ENCODE peak calls at places on chromosomes 11 and 22, in seven cellular contexts. One of them, this sample, is unnamed.

GRCh38 chr22:50507421-50507990 is at the start of gene LMF2:
- DNase-seq in H1: peak
- DNase-seq in GM12878: no peak
- DNase-seq in K562: peak
- DNase-seq in IMR-90: no peak
- DNase-seq in HCT116: no peak
- DNase-seq in HepG2: peak
- DNase-seq in this sample: peak

GRCh38 chr11:122796128-122796717 is 42.1 kb upstream of the CRTAM start:
- DNase-seq in HepG2: peak
- DNase-seq in IMR-90: peak
- DNase-seq in H1: peak
- DNase-seq in GM12878: no peak
- DNase-seq in HCT116: no peak
- DNase-seq in K562: peak
- DNase-seq in this sample: peak

GRCh38 chr11:30914143-30914762 is 328.1 kb upstream of the MPPED2 start:
- DNase-seq in HCT116: peak
- DNase-seq in HepG2: peak
- DNase-seq in GM12878: no peak
- DNase-seq in K562: no peak
- DNase-seq in IMR-90: peak
- DNase-seq in H1: peak
- DNase-seq in this sample: peak

GRCh38 chr11:17498475-17498874 is 21.8 kb upstream of the ABCC8 start:
- DNase-seq in HCT116: no peak
- DNase-seq in IMR-90: no peak
- DNase-seq in GM12878: no peak
- DNase-seq in K562: peak
- DNase-seq in H1: peak
- DNase-seq in HepG2: no peak
- DNase-seq in this sample: no peak

GRCh38 chr11:834371-835316 is 1.9 kb downstream of the CD151 start:
- DNase-seq in HepG2: no peak
- DNase-seq in K562: no peak
- DNase-seq in H1: no peak
- DNase-seq in HCT116: peak
- DNase-seq in IMR-90: peak
- DNase-seq in GM12878: no peak
- DNase-seq in this sample: peak

GRCh38 chr11:57698843-57699365 is 13.1 kb downstream of the MED19 start:
- DNase-seq in HCT116: no peak
- DNase-seq in H1: no peak
- DNase-seq in HepG2: no peak
- DNase-seq in K562: no peak
- DNase-seq in IMR-90: no peak
- DNase-seq in GM12878: no peak
- DNase-seq in this sample: no peak

GRCh38 chr11:107824668-107825369 is 33.8 kb downstream of the SLC35F2 start:
- DNase-seq in H1: no peak
- DNase-seq in HepG2: no peak
- DNase-seq in K562: no peak
- DNase-seq in HCT116: no peak
- DNase-seq in IMR-90: peak
- DNase-seq in GM12878: no peak
- DNase-seq in this sample: no peak

GRCh38 chr11:44101098-44101497 is 5.6 kb downstream of the EXT2 start:
- DNase-seq in H1: no peak
- DNase-seq in IMR-90: no peak
- DNase-seq in K562: no peak
- DNase-seq in GM12878: no peak
- DNase-seq in HepG2: no peak
- DNase-seq in HCT116: no peak
- DNase-seq in this sample: no peak

GRCh38 chr22:36340621-36341020 is 47.1 kb downstream of the MYH9 start:
- DNase-seq in HepG2: peak
- DNase-seq in H1: no peak
- DNase-seq in GM12878: no peak
- DNase-seq in HCT116: no peak
- DNase-seq in IMR-90: no peak
- DNase-seq in K562: peak
- DNase-seq in this sample: no peak

GRCh38 chr22:26360169-26360885 is 68.7 kb upstream of the ASPHD2 start:
- DNase-seq in HCT116: peak
- DNase-seq in IMR-90: peak
- DNase-seq in HepG2: peak
- DNase-seq in GM12878: peak
- DNase-seq in H1: peak
- DNase-seq in K562: peak
- DNase-seq in this sample: peak

GRCh38 chr11:72777755-72778278 is 16.0 kb downstream of the STARD10 start:
- DNase-seq in H1: no peak
- DNase-seq in IMR-90: no peak
- DNase-seq in HepG2: peak
- DNase-seq in K562: no peak
- DNase-seq in HCT116: no peak
- DNase-seq in GM12878: no peak
- DNase-seq in this sample: no peak

GRCh38 chr11:10806206-10806605 is 2.5 kb downstream of the EIF4G2 start:
- DNase-seq in GM12878: no peak
- DNase-seq in K562: no peak
- DNase-seq in IMR-90: no peak
- DNase-seq in HepG2: no peak
- DNase-seq in HCT116: no peak
- DNase-seq in H1: no peak
- DNase-seq in this sample: no peak

GRCh38 chr11:71372693-71373657 is 75.2 kb downstream of the DHCR7 start:
- DNase-seq in IMR-90: peak
- DNase-seq in HepG2: peak
- DNase-seq in H1: no peak
- DNase-seq in K562: no peak
- DNase-seq in HCT116: peak
- DNase-seq in GM12878: peak
- DNase-seq in this sample: no peak

GRCh38 chr11:93464938-93465337 is 78.3 kb downstream of the SMCO4 start:
- DNase-seq in H1: no peak
- DNase-seq in HepG2: no peak
- DNase-seq in GM12878: no peak
- DNase-seq in IMR-90: no peak
- DNase-seq in K562: no peak
- DNase-seq in HCT116: no peak
- DNase-seq in this sample: no peak

GRCh38 chr11:71268706-71269321 is 16.4 kb upstream of the SHANK2 start:
- DNase-seq in K562: no peak
- DNase-seq in HCT116: no peak
- DNase-seq in HepG2: peak
- DNase-seq in IMR-90: no peak
- DNase-seq in GM12878: no peak
- DNase-seq in H1: peak
- DNase-seq in this sample: no peak

GRCh38 chr11:33652930-33653329 is 47.7 kb downstream of the C11orf91 start:
- DNase-seq in GM12878: no peak
- DNase-seq in IMR-90: no peak
- DNase-seq in K562: no peak
- DNase-seq in H1: no peak
- DNase-seq in HepG2: no peak
- DNase-seq in HCT116: no peak
- DNase-seq in this sample: no peak

GRCh38 chr11:101567086-101567485 is 16.7 kb downstream of the TRPC6 start:
- DNase-seq in HepG2: no peak
- DNase-seq in HCT116: no peak
- DNase-seq in H1: peak
- DNase-seq in K562: no peak
- DNase-seq in GM12878: no peak
- DNase-seq in IMR-90: no peak
- DNase-seq in this sample: no peak

GRCh38 chr11:128720522-128720985 is 26.7 kb downstream of the FLI1 start:
- DNase-seq in GM12878: no peak
- DNase-seq in HCT116: no peak
- DNase-seq in K562: no peak
- DNase-seq in IMR-90: no peak
- DNase-seq in HepG2: no peak
- DNase-seq in H1: peak
- DNase-seq in this sample: peak
- TF ChIP-seq POLR2A in GM12878: peak
- TF ChIP-seq POLR2A in HCT116: no peak
- TF ChIP-seq POLR2A in K562: no peak
- TF ChIP-seq POLR2A in IMR-90: no peak
- TF ChIP-seq POLR2A in HepG2: no peak
- TF ChIP-seq POLR2A in H1: no peak
- TF ChIP-seq POLR2A in this sample: no peak

DNA sequence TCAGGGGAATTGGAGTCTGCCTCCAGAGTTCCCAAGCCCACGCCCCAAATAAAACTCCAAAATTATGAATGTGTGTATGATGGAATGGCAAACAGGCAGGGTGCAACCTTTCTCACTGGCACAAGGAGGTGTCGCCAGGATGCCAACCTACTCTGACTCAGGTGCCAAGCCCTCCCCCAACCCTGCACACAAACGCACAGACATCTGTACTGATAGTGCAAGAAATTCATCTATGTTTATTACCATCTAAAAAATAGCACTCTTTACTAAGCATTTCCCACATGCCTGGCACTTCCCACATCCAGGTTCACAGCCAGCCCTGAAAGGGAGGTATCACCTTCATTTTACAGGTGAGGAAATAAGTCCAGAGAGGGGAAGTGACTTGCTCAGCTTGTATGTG is 1.2 kb downstream of the PLA2G3 start:
- DNase-seq in HepG2: no peak
- DNase-seq in GM12878: no peak
- DNase-seq in IMR-90: no peak
- DNase-seq in H1: no peak
- DNase-seq in K562: no peak
- DNase-seq in HCT116: no peak
- DNase-seq in this sample: no peak
- H3K9ac ChIP-seq in HepG2: no peak
- H3K9ac ChIP-seq in GM12878: no peak
- H3K9ac ChIP-seq in IMR-90: no peak
- H3K9ac ChIP-seq in H1: peak
- H3K9ac ChIP-seq in K562: no peak
- H3K9ac ChIP-seq in HCT116: no peak
- H3K9ac ChIP-seq in this sample: no peak

DNA sequence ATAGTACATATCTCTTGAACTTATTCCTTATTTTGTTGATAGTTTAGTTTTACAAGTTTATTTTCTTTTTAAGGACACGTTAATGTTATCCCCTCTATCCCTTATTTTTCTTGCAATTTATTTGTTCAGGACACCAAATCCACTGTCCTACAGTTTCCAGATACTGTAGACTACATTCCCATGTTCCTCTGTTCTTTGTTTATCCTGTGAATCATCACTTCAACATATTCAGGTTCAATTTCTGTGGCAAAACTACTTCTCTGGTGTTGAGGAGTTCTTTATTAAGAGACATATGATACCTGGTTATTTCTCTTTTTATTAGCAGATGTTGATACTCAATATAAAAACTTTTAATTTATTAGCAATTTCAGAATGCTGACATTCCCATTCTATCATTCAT is 72.8 kb upstream of the CLNS1A start:
- DNase-seq in H1: no peak
- DNase-seq in HepG2: peak
- DNase-seq in IMR-90: peak
- DNase-seq in HCT116: no peak
- DNase-seq in K562: no peak
- DNase-seq in GM12878: no peak
- DNase-seq in this sample: peak
- TF ChIP-seq POLR2A in H1: no peak
- TF ChIP-seq POLR2A in HepG2: no peak
- TF ChIP-seq POLR2A in IMR-90: no peak
- TF ChIP-seq POLR2A in HCT116: no peak
- TF ChIP-seq POLR2A in K562: no peak
- TF ChIP-seq POLR2A in GM12878: no peak
- TF ChIP-seq POLR2A in this sample: no peak

DNA sequence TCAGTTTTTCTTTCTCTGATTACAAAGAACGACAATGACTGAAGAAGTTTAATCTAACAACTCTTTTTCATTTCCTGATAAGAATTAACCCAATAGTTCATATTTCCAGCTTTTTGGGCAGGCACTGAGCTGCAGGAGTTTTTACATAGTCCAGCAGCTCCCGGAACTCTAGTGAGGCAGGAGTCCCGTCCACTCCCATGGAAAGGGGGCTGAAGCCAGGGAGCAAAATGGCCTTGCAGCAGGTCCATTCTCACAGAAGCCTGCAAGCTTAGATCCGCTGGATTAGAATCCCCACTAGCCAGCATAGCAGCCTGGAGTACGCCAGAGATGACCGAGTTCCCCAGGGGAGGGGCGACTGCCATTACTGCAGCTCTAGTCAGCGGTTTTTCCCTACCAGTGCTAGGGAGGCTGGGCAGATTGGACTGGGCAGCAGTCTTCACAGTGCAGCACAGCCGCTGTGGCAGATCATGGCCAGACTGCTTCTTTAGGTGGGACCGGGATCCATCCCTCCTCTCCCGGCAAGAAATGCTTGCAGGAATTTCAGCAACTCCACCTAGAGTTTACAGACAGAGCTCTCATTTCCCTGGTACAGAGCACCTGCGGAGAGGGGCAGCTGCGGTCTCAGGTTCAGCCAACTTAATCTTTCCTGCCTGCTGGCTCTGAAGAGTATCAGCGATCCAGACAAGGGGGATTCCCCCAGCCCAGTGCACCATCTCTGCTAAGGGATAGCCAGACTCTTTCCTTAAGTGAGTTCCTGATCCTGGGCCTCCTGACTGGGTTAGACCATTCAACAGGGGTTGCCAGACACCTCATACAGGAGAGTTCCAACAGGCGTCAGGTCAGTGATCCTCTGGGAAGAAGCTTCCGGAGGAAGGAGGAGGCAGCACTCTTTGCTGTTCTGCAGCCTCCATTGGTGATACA is 742 bp upstream of the CASP4 start:
- DNase-seq in H1: peak
- DNase-seq in HCT116: no peak
- DNase-seq in HepG2: peak
- DNase-seq in K562: no peak
- DNase-seq in IMR-90: peak
- DNase-seq in GM12878: no peak
- DNase-seq in this sample: peak
- H3K9ac ChIP-seq in H1: no peak
- H3K9ac ChIP-seq in HCT116: peak
- H3K9ac ChIP-seq in HepG2: peak
- H3K9ac ChIP-seq in K562: no peak
- H3K9ac ChIP-seq in IMR-90: peak
- H3K9ac ChIP-seq in GM12878: peak
- H3K9ac ChIP-seq in this sample: peak